ENCODE peak calls at places on chromosomes 11 and 22, in four cellular contexts. M is SK-N-SH, F is K562, Q is GM12891. L is an unnamed sample.

GRCh38 chr11:72818971-72819370 is 4.8 kb downstream of the ATG16L2 start:
- DNase-seq in F (no peak), Q (no peak), M (no peak), L (no peak)

GRCh38 chr11:79021601-79022000 is 419.2 kb downstream of the TENM4 start:
- DNase-seq in M (no peak), Q (no peak), F (no peak), L (no peak)

GRCh38 chr11:131064373-131064991 is 148.2 kb upstream of the SNX19 start:
- DNase-seq in Q (peak; percentile 40), M (peak; percentile 80), F (peak; percentile 66), L (peak; percentile 24)

GRCh38 chr11:62001450-62002178 is 34.2 kb upstream of the FTH1 start:
- DNase-seq in M (no peak), F (no peak), Q (no peak), L (no peak)

GRCh38 chr11:64436025-64436424 is 77.1 kb downstream of the RPS6KA4 start:
- DNase-seq in F (no peak), M (no peak), Q (no peak), L (no peak)

GRCh38 chr11:3860360-3860759 is 4.9 kb downstream of the STIM1 start:
- DNase-seq in Q (no peak), F (no peak), M (no peak), L (no peak)

GRCh38 chr22:46681010-46681409 is 57.0 kb downstream of the CERK start:
- DNase-seq in F (peak; percentile 49), Q (peak; percentile 65), M (peak; percentile 78), L (no peak)

GRCh38 chr11:898160-898517 is 12.5 kb downstream of the CHID1 start:
- DNase-seq in F (no peak), Q (no peak), M (peak; percentile 70), L (no peak)

GRCh38 chr22:33274214-33274828 is 216.1 kb upstream of the SYN3 start:
- DNase-seq in F (peak; percentile 35), M (no peak), Q (peak; percentile 44), L (peak; percentile 42)

GRCh38 chr11:121449123-121449522 is 3.0 kb upstream of the SORL1 start:
- DNase-seq in M (no peak), F (no peak), Q (no peak), L (no peak)

GRCh38 chr11:134584706-134585445 is 172.8 kb upstream of the B3GAT1 start:
- DNase-seq in F (no peak), M (no peak), Q (no peak), L (no peak)

GRCh38 chr11:1741741-1742140 is 8.7 kb downstream of the IFITM10 start:
- DNase-seq in Q (no peak), F (no peak), M (no peak), L (no peak)

GRCh38 chr11:73972187-73972586 is 10.5 kb downstream of the UCP2 start:
- DNase-seq in Q (no peak), M (no peak), F (no peak), L (no peak)

GRCh38 chr11:95266751-95267374 is 35.9 kb upstream of the SESN3 start:
- DNase-seq in M (no peak), Q (no peak), F (no peak), L (no peak)

GRCh38 chr22:44398791-44399190 is 86.0 kb upstream of the SHISAL1 start:
- DNase-seq in M (peak; percentile 16), F (no peak), Q (no peak), L (peak; percentile 3)

GRCh38 chr11:66333220-66333877 is 2.9 kb downstream of the RIN1 start:
- DNase-seq in Q (no peak), M (peak; percentile 15), F (no peak), L (no peak)

GRCh38 chr11:619625-620050 is 3.9 kb upstream of the IRF7 start:
- DNase-seq in F (no peak), M (no peak), Q (no peak), L (no peak)

GRCh38 chr11:87007938-87008337 is 29.8 kb upstream of the TMEM135 start:
- DNase-seq in Q (no peak), M (no peak), F (no peak), L (no peak)

GRCh38 chr22:42639541-42640241 is 710 bp downstream of the ATP5MGL start:
- DNase-seq in F (no peak), Q (no peak), M (no peak), L (no peak)

GRCh38 chr11:24767411-24767810 is 270.6 kb downstream of the LUZP2 start:
- DNase-seq in M (no peak), Q (no peak), F (no peak), L (no peak)

GRCh38 chr22:30036656-30037055 is 43.6 kb upstream of the HORMAD2 start:
- DNase-seq in F (peak; percentile 29), Q (no peak), M (no peak), L (no peak)

GRCh38 chr22:23251445-23252093 is 71.3 kb downstream of the BCR start:
- DNase-seq in F (no peak), M (no peak), Q (no peak), L (no peak)

GRCh38 chr11:102573851-102574250 is 43.3 kb upstream of the MMP7 start:
- DNase-seq in M (no peak), F (no peak), Q (no peak), L (no peak)

GRCh38 chr11:96324912-96325311 is 18.1 kb downstream of the MAML2 start:
- DNase-seq in F (no peak), Q (no peak), M (no peak), L (no peak)

GRCh38 chr22:24981656-24982055 is 29.1 kb downstream of the KIAA1671 start:
- DNase-seq in F (no peak), Q (no peak), M (no peak), L (no peak)

GRCh38 chr11:28697920-28698827 is 590.0 kb downstream of the METTL15 start:
- DNase-seq in M (peak; percentile 56), Q (peak; percentile 2), F (peak; percentile 40), L (no peak)

GRCh38 chr11:108788565-108789199 is 123.8 kb downstream of the DDX10 start:
- DNase-seq in Q (no peak), M (no peak), F (peak; percentile 8), L (no peak)

GRCh38 chr11:108786281-108786990 is 121.6 kb downstream of the DDX10 start:
- DNase-seq in Q (no peak), M (no peak), F (no peak), L (no peak)

GRCh38 chr11:108790501-108791299 is 125.8 kb downstream of the DDX10 start:
- DNase-seq in Q (no peak), M (no peak), F (no peak), L (no peak)

GRCh38 chr11:108781921-108782320 is 117.1 kb downstream of the DDX10 start:
- DNase-seq in M (no peak), Q (no peak), F (no peak), L (no peak)

DNA sequence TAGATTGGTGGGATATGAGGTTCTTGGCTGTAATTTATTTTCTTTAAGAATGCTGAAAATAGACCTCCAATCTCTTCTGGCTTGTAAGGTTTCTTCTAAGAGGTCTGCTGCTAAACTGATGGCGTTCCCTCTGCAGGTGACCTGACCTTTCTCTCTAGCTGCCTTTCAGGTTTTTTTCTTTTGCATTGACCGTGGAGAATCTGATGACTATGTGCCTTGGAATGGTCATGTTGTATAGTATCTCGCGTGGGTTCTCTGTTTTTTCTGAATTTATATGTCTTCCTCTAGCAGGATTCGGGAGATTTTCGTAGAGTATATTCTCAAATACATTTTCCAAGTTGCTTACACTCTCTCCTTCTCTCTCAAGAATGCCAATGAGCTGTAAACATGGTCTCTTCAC is 122.2 kb downstream of the DDX10 start:
- DNase-seq in F (no peak), M (no peak), Q (no peak), L (no peak)
- TF ChIP-seq TAF1 in F (no peak), M (no peak), Q (no peak), L (no peak)

GRCh38 chr22:20862540-20862939 is 3.7 kb downstream of the SNAP29 start:
- DNase-seq in Q (no peak), F (peak; percentile 34), M (no peak), L (no peak)

GRCh38 chr22:20858615-20859416 is at the start of the genes PI4KA and SNAP29:
- DNase-seq in M (peak; percentile 100), F (peak; percentile 100), Q (peak; percentile 98), L (peak; percentile 97)

GRCh38 chr22:20857247-20857643 is 1.4 kb downstream of the PI4KA start:
- DNase-seq in M (no peak), F (peak; percentile 85), Q (no peak), L (no peak)

GRCh38 chr22:20857838-20858614 is 585 bp downstream of the PI4KA start:
- DNase-seq in F (peak; percentile 99), Q (peak; percentile 76), M (peak; percentile 95), L (peak; percentile 78)

GRCh38 chr22:20859615-20860014 is 808 bp downstream of the SNAP29 start:
- DNase-seq in F (peak; percentile 58), Q (no peak), M (no peak), L (no peak)
- TF ChIP-seq POLR2AphosphoS5 in F (no peak), Q (no peak), M (no peak), L (no peak)

DNA sequence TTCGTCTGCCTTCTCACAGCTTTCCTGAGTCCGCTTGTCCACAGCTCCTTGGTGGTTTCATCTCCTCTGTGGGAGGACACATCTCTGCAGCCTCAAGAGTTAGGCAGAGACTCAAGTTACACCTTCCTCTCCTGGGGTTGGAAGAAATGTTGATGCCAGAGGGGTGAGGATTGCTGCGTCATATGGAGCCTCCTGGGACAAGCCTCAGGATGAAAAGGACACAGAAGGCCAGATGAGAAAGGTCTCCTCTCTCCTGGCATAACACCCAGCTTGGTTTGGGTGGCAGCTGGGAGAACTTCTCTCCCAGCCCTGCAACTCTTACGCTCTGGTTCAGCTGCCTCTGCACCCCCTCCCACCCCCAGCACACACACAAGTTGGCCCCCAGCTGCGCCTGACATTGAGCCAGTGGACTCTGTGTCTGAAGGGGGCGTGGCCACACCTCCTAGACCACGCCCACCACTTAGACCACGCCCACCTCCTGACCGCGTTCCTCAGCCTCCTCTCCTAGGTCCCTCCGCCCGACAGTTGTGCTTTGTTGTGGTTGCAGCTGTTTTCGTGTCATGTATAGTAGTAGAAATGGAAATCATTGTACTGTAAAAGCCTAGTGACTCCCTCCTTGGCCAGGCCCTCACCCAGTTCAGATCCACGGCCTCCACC is 11.7 kb downstream of the RASD2 start:
- DNase-seq in M (peak; percentile 87), Q (peak; percentile 92), F (peak; percentile 92), L (peak; percentile 81)
- TF ChIP-seq TAF1 in M (no peak), Q (no peak), F (no peak), L (no peak)

DNA sequence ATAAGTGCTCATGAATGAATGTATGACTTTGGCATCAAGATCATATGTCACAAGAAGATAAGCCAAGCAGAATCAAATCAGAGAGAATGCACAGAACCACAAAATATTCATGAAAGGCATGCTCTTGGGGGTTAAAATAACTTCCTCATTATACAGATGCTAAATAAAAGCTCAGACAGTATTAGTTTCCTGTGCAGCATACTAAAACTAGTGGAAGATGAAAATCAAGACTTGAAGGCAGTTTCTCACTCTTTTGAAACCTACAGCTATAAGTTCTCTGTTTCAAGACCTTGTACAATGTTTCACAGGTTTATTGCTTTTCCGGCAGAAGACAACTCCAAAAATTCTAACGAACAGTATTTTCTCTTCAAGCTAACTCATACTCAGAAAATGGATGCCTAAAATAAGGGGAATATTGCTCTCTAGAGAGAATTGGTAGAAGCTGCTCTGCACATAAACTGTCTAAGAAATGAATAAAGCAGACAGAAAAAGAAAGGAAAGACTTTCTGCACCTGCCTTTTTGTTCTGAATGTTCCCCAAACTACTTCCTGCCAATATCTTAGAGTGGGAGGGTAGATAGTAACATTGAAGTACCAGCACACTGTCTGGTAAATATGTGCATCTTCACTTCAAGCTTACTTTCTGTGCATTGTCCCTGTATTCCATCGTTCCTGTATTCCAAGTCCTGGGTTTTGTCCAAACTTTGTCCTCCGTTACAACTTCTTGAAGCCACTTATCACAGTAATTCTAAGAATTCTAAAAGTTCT is 639.4 kb upstream of the FAT3 start:
- DNase-seq in F (no peak), Q (no peak), M (no peak), L (no peak)
- TF ChIP-seq POLR2AphosphoS5 in F (no peak), Q (no peak), M (no peak), L (no peak)

GRCh38 chr11:117875397-117876048 is 935 bp downstream of the FXYD6 start:
- DNase-seq in F (no peak), M (peak; percentile 79), Q (no peak), L (no peak)
- TF ChIP-seq TAF1 in F (no peak), M (no peak), Q (no peak), L (no peak)

L was measured in GM12892.